ENCODE peak calls at places on chromosomes 1 and 21, in ten cellular contexts. O is iPS-NIHi11; H is CD4-positive, alpha-beta memory T cell; Z is GM13977; N is activated T-cell treated with anti-CD3 and anti-CD28 coated beads for 24 hours; R is CD4-positive, alpha-beta T cell; J is NCI-H1092; F is GM19239; G is BJ; Y is lower lobe of right lung. P is an unnamed sample.
A peak's percentile ranks its signal among the peaks of the same experiment; 100 is the strongest.

GRCh38 chr1:180151508-180151907 is 3.2 kb upstream of the QSOX1 start:
- DNase-seq in O (no peak), H (no peak), Z (no peak), N (no peak), R (no peak), J (peak; percentile 21), F (no peak), G (peak; percentile 56), Y (no peak), P (no peak)

GRCh38 chr1:36829951-36830350 is 204.4 kb downstream of the GRIK3 start:
- DNase-seq in O (no peak), H (no peak), Z (no peak), N (no peak), R (no peak), J (no peak), F (no peak), G (no peak), Y (no peak), P (no peak)

GRCh38 chr1:201022178-201022823 is 1.2 kb downstream of the KIF21B start:
- DNase-seq in O (no peak), H (no peak), Z (no peak), N (no peak), R (no peak), J (no peak), F (no peak), G (no peak), Y (no peak), P (no peak)

GRCh38 chr1:222974496-222974895 is 159.7 kb downstream of the DISP1 start:
- DNase-seq in O (no peak), H (no peak), Z (no peak), N (no peak), R (no peak), J (no peak), F (no peak), G (peak; percentile 92), Y (no peak), P (no peak)

GRCh38 chr1:168303716-168304540 is 23.3 kb downstream of the TBX19 start:
- DNase-seq in O (no peak), H (no peak), Z (no peak), N (no peak), R (no peak), J (no peak), F (no peak), G (no peak), Y (no peak), P (no peak)

GRCh38 chr1:2449636-2450454 is 26.2 kb upstream of the PLCH2 start:
- DNase-seq in O (no peak), H (no peak), Z (peak; percentile 62), N (no peak), R (no peak), J (no peak), F (no peak), G (no peak), Y (no peak), P (no peak)

GRCh38 chr21:42636535-42636914 is 16.9 kb upstream of the PDE9A start:
- DNase-seq in O (no peak), H (no peak), Z (no peak), N (no peak), R (no peak), J (no peak), F (no peak), G (peak; percentile 18), Y (no peak), P (no peak)

GRCh38 chr1:184351416-184351975 is 35.3 kb upstream of the C1orf21 start:
- DNase-seq in O (no peak), H (no peak), Z (no peak), N (no peak), R (no peak), J (no peak), F (no peak), G (no peak), Y (no peak), P (no peak)

GRCh38 chr1:226650236-226650841 is 88.7 kb downstream of the ITPKB start:
- DNase-seq in O (no peak), H (no peak), Z (no peak), N (no peak), R (no peak), J (no peak), F (no peak), G (no peak), Y (peak; percentile 42), P (no peak)

GRCh38 chr21:45327458-45328197 is 39.9 kb upstream of the POFUT2 start:
- DNase-seq in O (no peak), H (no peak), Z (no peak), N (no peak), R (no peak), J (no peak), F (no peak), G (no peak), Y (peak; percentile 46), P (no peak)

GRCh38 chr1:230107941-230108340 is 40.9 kb downstream of the GALNT2 start:
- DNase-seq in O (no peak), H (no peak), Z (no peak), N (no peak), R (no peak), J (no peak), F (no peak), G (no peak), Y (no peak), P (no peak)

GRCh38 chr21:37338671-37339526 is 27.7 kb upstream of the DYRK1A start:
- DNase-seq in O (no peak), H (no peak), Z (no peak), N (no peak), R (no peak), J (no peak), F (no peak), G (peak; percentile 95), Y (no peak), P (no peak)

GRCh38 chr1:204461331-204462228 is 33.0 kb downstream of the PIK3C2B start:
- DNase-seq in O (no peak), H (peak; percentile 29), Z (peak; percentile 45), N (no peak), R (no peak), J (no peak), F (peak; percentile 40), G (no peak), Y (no peak), P (no peak)

P was measured in stimulated activated naive CD8-positive, alpha-beta T cell treated with anti-CD3 and anti-CD28 coated beads, Interleukin-15, amount 100 ng/mL, for 72 hours.